ENCODE peak calls at places on chromosome X, in ten cellular contexts. V, N, H, S, J, F, E, G, Y and A are unnamed samples.

GRCh38 chrX:53526999-53527398 is 92.8 kb upstream of the HSD17B10 start:
- DNase-seq in V (no peak), N (no peak), H (no peak), S (no peak), J (no peak), F (no peak), E (no peak), G (no peak), Y (no peak), A (no peak)

GRCh38 chrX:49754238-49754857 is 58.6 kb upstream of the PAGE1 start:
- DNase-seq in V (peak), N (peak), H (no peak), S (peak), J (peak), F (peak), E (no peak), G (peak), Y (peak), A (no peak)

GRCh38 chrX:6052111-6052745 is 176.4 kb downstream of the NLGN4X start:
- DNase-seq in V (no peak), N (no peak), H (no peak), S (no peak), J (no peak), F (no peak), E (no peak), G (no peak), Y (no peak), A (no peak)

GRCh38 chrX:47482512-47483309 is at the start of gene ZNF41:
- DNase-seq in V (peak), N (peak), H (peak), S (peak), J (peak), F (peak), E (peak), G (peak), Y (peak), A (peak)

GRCh38 chrX:108018659-108019381 is 26.0 kb upstream of the VSIG1 start:
- DNase-seq in V (no peak), N (no peak), H (no peak), S (no peak), J (no peak), F (no peak), E (no peak), G (no peak), Y (no peak), A (no peak)

GRCh38 chrX:76076124-76076523 is 96.7 kb upstream of the PBDC1 start:
- DNase-seq in V (no peak), N (no peak), H (no peak), S (no peak), J (no peak), F (no peak), E (peak), G (no peak), Y (no peak), A (no peak)

GRCh38 chrX:63656871-63657580 is 128.0 kb downstream of the ARHGEF9 start:
- DNase-seq in V (no peak), N (no peak), H (no peak), S (peak), J (no peak), F (no peak), E (no peak), G (peak), Y (no peak), A (no peak)

GRCh38 chrX:18946157-18946556 is 37.8 kb downstream of the PHKA2 start:
- DNase-seq in V (peak), N (no peak), H (no peak), S (no peak), J (no peak), F (no peak), E (no peak), G (no peak), Y (no peak), A (no peak)

GRCh38 chrX:103565752-103566151 is 19.6 kb upstream of the TCEAL4 start:
- DNase-seq in V (no peak), N (no peak), H (no peak), S (peak), J (no peak), F (no peak), E (peak), G (peak), Y (no peak), A (no peak)

GRCh38 chrX:53031380-53031779 is 17.2 kb upstream of the GPR173 start:
- DNase-seq in V (no peak), N (no peak), H (no peak), S (no peak), J (no peak), F (no peak), E (no peak), G (no peak), Y (no peak), A (no peak)

GRCh38 chrX:16695079-16695676 is 17.3 kb downstream of the CTPS2 start:
- DNase-seq in V (peak), N (peak), H (peak), S (peak), J (peak), F (peak), E (peak), G (peak), Y (peak), A (no peak)

GRCh38 chrX:101219840-101220191 is 230 bp downstream of the DRP2 start:
- DNase-seq in V (no peak), N (no peak), H (no peak), S (peak), J (no peak), F (peak), E (no peak), G (no peak), Y (no peak), A (no peak)

GRCh38 chrX:101931104-101931493 is 728 bp downstream of the ZMAT1 start:
- DNase-seq in V (no peak), N (no peak), H (no peak), S (no peak), J (no peak), F (no peak), E (no peak), G (no peak), Y (no peak), A (no peak)

GRCh38 chrX:2325076-2325784 is 175.5 kb downstream of the DHRSX start:
- DNase-seq in V (no peak), N (no peak), H (peak), S (peak), J (peak), F (no peak), E (peak), G (peak), Y (peak), A (no peak)

GRCh38 chrX:386768-387575 is at the start of gene PPP2R3B:
- DNase-seq in V (peak), N (peak), H (peak), S (peak), J (peak), F (peak), E (peak), G (peak), Y (peak), A (peak)

GRCh38 chrX:114344756-114345155 is 239.1 kb upstream of the HTR2C start:
- DNase-seq in V (peak), N (no peak), H (no peak), S (peak), J (no peak), F (peak), E (peak), G (peak), Y (no peak), A (no peak)

GRCh38 chrX:15319075-15319474 is 3.6 kb upstream of the ASB11 start:
- DNase-seq in V (no peak), N (no peak), H (no peak), S (no peak), J (no peak), F (no peak), E (peak), G (no peak), Y (no peak), A (no peak)

GRCh38 chrX:132594129-132594528 is 105.3 kb upstream of the MBNL3 start:
- DNase-seq in V (peak), N (no peak), H (no peak), S (peak), J (no peak), F (no peak), E (no peak), G (peak), Y (no peak), A (no peak)

GRCh38 chrX:80335062-80335830 is 85.0 kb upstream of the TENT5D start:
- DNase-seq in V (no peak), N (no peak), H (no peak), S (no peak), J (peak), F (peak), E (no peak), G (peak), Y (peak), A (no peak)

GRCh38 chrX:79325263-79325958 is 41.7 kb downstream of the ITM2A start:
- DNase-seq in V (no peak), N (no peak), H (no peak), S (no peak), J (no peak), F (no peak), E (no peak), G (no peak), Y (no peak), A (no peak)

GRCh38 chrX:107117993-107118321 is 665 bp downstream of the RBM41 start:
- DNase-seq in V (no peak), N (no peak), H (no peak), S (peak), J (no peak), F (no peak), E (no peak), G (peak), Y (no peak), A (no peak)

GRCh38 chrX:111376897-111377601 is 34.9 kb downstream of the DCX start:
- DNase-seq in V (no peak), N (no peak), H (no peak), S (no peak), J (no peak), F (peak), E (no peak), G (no peak), Y (no peak), A (no peak)

GRCh38 chrX:117510453-117510852 is 606.2 kb downstream of the KLHL13 start:
- DNase-seq in V (peak), N (no peak), H (no peak), S (no peak), J (no peak), F (peak), E (no peak), G (no peak), Y (no peak), A (no peak)

GRCh38 chrX:70422886-70423336 is at the start of gene GDPD2:
- DNase-seq in V (no peak), N (peak), H (no peak), S (no peak), J (no peak), F (peak), E (no peak), G (peak), Y (no peak), A (no peak)
- TF ChIP-seq CTCF in V (no peak), N (peak), H (no peak), S (no peak), J (peak), F (no peak), E (no peak), G (no peak), Y (no peak), A (peak)

GRCh38 chrX:51178352-51178751 is 154.3 kb upstream of the NUDT10 start:
- DNase-seq in V (no peak), N (no peak), H (no peak), S (no peak), J (no peak), F (no peak), E (no peak), G (no peak), Y (no peak), A (no peak)

DNA sequence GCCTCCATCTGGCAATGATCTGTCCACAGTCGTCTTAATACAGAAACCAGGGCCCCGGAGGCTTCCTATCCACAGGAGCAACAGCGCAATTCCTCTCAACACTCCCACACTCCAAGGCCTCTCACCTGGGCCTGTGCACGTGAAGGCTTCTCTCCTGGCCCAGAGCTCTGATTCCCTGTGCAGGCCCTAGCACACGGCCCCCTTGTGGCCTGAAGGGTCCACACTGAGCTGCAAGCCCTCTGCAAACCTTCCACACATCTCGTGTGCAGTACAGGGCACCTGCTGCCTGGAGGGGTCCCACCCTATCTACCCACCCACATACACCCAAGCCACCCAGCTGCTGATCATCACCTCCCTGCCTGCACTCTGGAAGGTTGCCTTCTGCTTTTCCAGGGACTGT is 150.1 kb upstream of the NUDT10 start:
- DNase-seq in V (no peak), N (no peak), H (no peak), S (no peak), J (no peak), F (peak), E (peak), G (no peak), Y (no peak), A (no peak)
- TF ChIP-seq CTCF in V (no peak), N (peak), H (no peak), S (no peak), J (no peak), F (no peak), E (no peak), G (no peak), Y (no peak), A (no peak)

GRCh38 chrX:9885150-9885549 is 82.0 kb upstream of the CLDN34 start:
- DNase-seq in V (peak), N (peak), H (no peak), S (peak), J (peak), F (peak), E (peak), G (peak), Y (no peak), A (peak)
- TF ChIP-seq CTCF in V (peak), N (peak), H (no peak), S (peak), J (peak), F (peak), E (peak), G (peak), Y (peak), A (peak)

GRCh38 chrX:154437971-154438893 is 1.3 kb downstream of the GDI1 start:
- DNase-seq in V (no peak), N (no peak), H (no peak), S (no peak), J (no peak), F (no peak), E (peak), G (no peak), Y (no peak), A (no peak)

GRCh38 chrX:154437398-154437752 is 421 bp downstream of the GDI1 start:
- DNase-seq in V (no peak), N (no peak), H (no peak), S (no peak), J (no peak), F (no peak), E (peak), G (no peak), Y (no peak), A (no peak)

GRCh38 chrX:154435171-154435733 is 1.7 kb upstream of the GDI1 start:
- DNase-seq in V (no peak), N (no peak), H (no peak), S (no peak), J (no peak), F (no peak), E (no peak), G (no peak), Y (no peak), A (no peak)

GRCh38 chrX:154436290-154436596 is 711 bp upstream of the GDI1 start:
- DNase-seq in V (no peak), N (no peak), H (no peak), S (no peak), J (no peak), F (no peak), E (peak), G (no peak), Y (no peak), A (no peak)

GRCh38 chrX:154436597-154437397 is at the start of gene GDI1:
- DNase-seq in V (peak), N (peak), H (no peak), S (peak), J (peak), F (peak), E (peak), G (peak), Y (peak), A (peak)
- TF ChIP-seq CTCF in V (no peak), N (no peak), H (no peak), S (no peak), J (no peak), F (no peak), E (no peak), G (no peak), Y (no peak), A (no peak)

GRCh38 chrX:71095971-71096701 is 485 bp downstream of the FOXO4 start:
- DNase-seq in V (peak), N (no peak), H (no peak), S (no peak), J (no peak), F (no peak), E (peak), G (peak), Y (no peak), A (peak)

GRCh38 chrX:71098951-71099506 is 3.4 kb downstream of the FOXO4 start:
- DNase-seq in V (no peak), N (no peak), H (no peak), S (no peak), J (no peak), F (no peak), E (no peak), G (no peak), Y (no peak), A (no peak)

GRCh38 chrX:71096702-71097032 is 1.0 kb downstream of the FOXO4 start:
- DNase-seq in V (no peak), N (no peak), H (no peak), S (no peak), J (no peak), F (no peak), E (no peak), G (no peak), Y (no peak), A (no peak)

GRCh38 chrX:71099736-71100135 is 4.1 kb downstream of the FOXO4 start:
- DNase-seq in V (no peak), N (no peak), H (no peak), S (no peak), J (no peak), F (no peak), E (no peak), G (no peak), Y (no peak), A (no peak)

DNA sequence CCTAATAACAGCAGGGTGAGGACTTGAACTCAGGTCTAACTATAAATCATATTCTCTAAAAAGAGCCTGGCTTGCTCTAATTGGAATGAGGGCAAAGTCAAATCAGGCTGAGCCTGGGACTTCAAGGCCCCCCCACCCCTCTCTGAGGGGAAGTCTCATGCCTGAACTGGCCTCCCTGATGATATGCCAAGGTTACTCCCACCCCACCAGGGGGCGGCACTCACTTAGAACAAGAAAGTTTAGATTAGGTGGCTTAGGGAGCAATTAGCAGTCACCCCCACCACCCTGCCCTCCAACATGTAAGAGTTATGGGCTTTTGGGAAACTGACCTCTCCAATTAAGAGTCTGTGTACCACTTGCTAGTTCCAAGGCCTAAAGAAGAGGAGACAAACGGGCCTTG is 2.7 kb downstream of the FOXO4 start:
- DNase-seq in V (no peak), N (peak), H (peak), S (peak), J (peak), F (peak), E (no peak), G (peak), Y (peak), A (no peak)
- TF ChIP-seq CTCF in V (no peak), N (peak), H (no peak), S (peak), J (peak), F (peak), E (peak), G (peak), Y (peak), A (peak)